ENCODE peak calls at places on chromosomes 13 and 19, in nine cellular contexts. W, J, Q, D, P, C, H, G and E are unnamed samples.

GRCh38 chr13:21668665-21669599 is 1.9 kb upstream of the FGF9 start:
- DNase-seq in J (peak; percentile 69), Q (peak; percentile 27), P (no peak), C (no peak), H (peak; percentile 37), D (peak; percentile 77), W (no peak), G (peak; percentile 40), E (no peak)

GRCh38 chr13:64311948-64312347 is 2896.3 kb upstream of the PCDH20 start:
- DNase-seq in P (no peak), D (no peak), J (no peak), W (no peak), Q (no peak), H (no peak), G (no peak), C (no peak), E (no peak)

GRCh38 chr19:1690570-1691307 is 38.3 kb upstream of the TCF3 start:
- DNase-seq in D (peak; percentile 94), P (peak; percentile 12), C (peak; percentile 79), W (no peak), H (peak; percentile 60), G (peak; percentile 57), J (peak; percentile 75), Q (peak; percentile 53), E (peak; percentile 63)

GRCh38 chr13:107025991-107026390 is 458.1 kb upstream of the ARGLU1 start:
- DNase-seq in P (no peak), W (no peak), J (no peak), H (no peak), D (no peak), Q (no peak), G (no peak), C (peak; percentile 2), E (peak; percentile 89)

GRCh38 chr13:101116826-101117225 is 299.5 kb downstream of the NALCN start:
- DNase-seq in J (no peak), Q (no peak), C (no peak), P (no peak), G (no peak), D (peak; percentile 59), W (no peak), H (no peak), E (no peak)

GRCh38 chr13:31048521-31048920 is 113.2 kb downstream of the HSPH1 start:
- DNase-seq in Q (peak; percentile 22), P (peak; percentile 22), J (no peak), G (no peak), W (no peak), C (no peak), D (peak; percentile 63), H (no peak), E (peak; percentile 34)

GRCh38 chr13:25860862-25861261 is 191.0 kb downstream of the SHISA2 start:
- DNase-seq in J (no peak), H (no peak), D (no peak), W (peak; percentile 14), Q (peak; percentile 75), G (no peak), C (peak; percentile 74), P (no peak), E (peak; percentile 45)

GRCh38 chr13:113938716-113939115 is 35.2 kb downstream of the C13orf46 start:
- DNase-seq in G (no peak), W (no peak), H (no peak), J (no peak), Q (no peak), P (no peak), D (no peak), C (no peak), E (peak; percentile 69)

GRCh38 chr19:49952475-49952829 is 8.5 kb downstream of the SIGLEC11 start:
- DNase-seq in W (no peak), H (no peak), D (no peak), G (no peak), P (no peak), C (no peak), J (no peak), Q (no peak), E (no peak)

GRCh38 chr19:18021121-18021755 is 13.3 kb downstream of the ARRDC2 start:
- DNase-seq in J (no peak), H (no peak), G (no peak), D (no peak), P (peak; percentile 76), C (peak; percentile 67), W (no peak), Q (peak; percentile 89), E (no peak)

GRCh38 chr19:27971071-27971470 is 1241.9 kb downstream of the UQCRFS1 start:
- DNase-seq in P (peak; percentile 86), H (no peak), C (peak; percentile 4), Q (peak; percentile 1), D (peak; percentile 74), W (no peak), J (no peak), G (peak; percentile 73), E (peak; percentile 81)

GRCh38 chr13:73440296-73440895 is 381.6 kb downstream of the KLF5 start:
- DNase-seq in H (no peak), W (no peak), P (peak; percentile 5), J (peak; percentile 25), Q (peak; percentile 15), C (no peak), D (no peak), G (no peak), E (peak; percentile 26)

GRCh38 chr13:41648314-41648935 is 191.1 kb downstream of the RGCC start:
- DNase-seq in P (no peak), Q (peak; percentile 89), C (peak; percentile 9), G (no peak), W (no peak), J (no peak), D (no peak), H (no peak), E (peak; percentile 75)

GRCh38 chr19:18392936-18393335 is 4.5 kb downstream of the LRRC25 start:
- DNase-seq in H (no peak), D (no peak), P (no peak), W (no peak), J (no peak), Q (no peak), G (no peak), C (no peak), E (no peak)

GRCh38 chr13:80979035-80979641 is 638.2 kb upstream of the SPRY2 start:
- DNase-seq in D (peak; percentile 69), W (peak; percentile 10), H (peak; percentile 26), C (peak; percentile 46), J (peak; percentile 53), G (peak; percentile 37), P (peak; percentile 62), Q (peak; percentile 77), E (peak; percentile 10)

GRCh38 chr19:800360-801029 is 3.2 kb downstream of the PTBP1 start:
- DNase-seq in W (no peak), Q (no peak), C (no peak), J (no peak), P (no peak), D (peak; percentile 54), G (no peak), H (no peak), E (peak; percentile 91)

GRCh38 chr19:56350416-56351045 is 35.9 kb upstream of the ZSCAN5A start:
- DNase-seq in C (peak; percentile 24), W (no peak), Q (peak; percentile 64), D (peak; percentile 73), J (peak; percentile 71), G (peak; percentile 46), P (peak; percentile 53), H (peak; percentile 31), E (peak; percentile 63)